ENCODE peak calls at places on chromosome 10, in ten cellular contexts. L is cardiac muscle cell, D is stomach, N is vagina, X is tibial artery, M is gastrocnemius medialis, U is mesenchymal stem cell, E is BE2C, G is NT2/D1, C is PC-3. F is an unnamed sample. For H3K9me3, the result is how much of the 10 kb centered on the place peaks cover.

GRCh38 chr10:126256864-126257263 is 131.4 kb downstream of the ADAM12 start:
- DNase-seq in L (no peak), D (no peak), N (no peak), X (no peak), M (no peak), U (no peak), E (peak), G (no peak), C (no peak), F (no peak)

GRCh38 chr10:93376372-93377296 is 105.5 kb downstream of the MYOF start:
- DNase-seq in L (peak), D (peak), N (no peak), X (peak), M (peak), U (peak), E (peak), G (peak), C (peak), F (no peak)

GRCh38 chr10:92419740-92420553 is 129.0 kb downstream of the MARCHF5 start:
- DNase-seq in L (peak), D (peak), N (no peak), X (peak), M (peak), U (peak), E (no peak), G (peak), C (no peak), F (peak)

GRCh38 chr10:110508806-110509544 is 11.3 kb downstream of the DUSP5 start:
- DNase-seq in L (no peak), D (no peak), N (no peak), X (no peak), M (no peak), U (no peak), E (no peak), G (no peak), C (no peak), F (no peak)

GRCh38 chr10:127302343-127302742 is 106.0 kb upstream of the INSYN2A start:
- DNase-seq in L (no peak), D (no peak), N (no peak), X (no peak), M (no peak), U (no peak), E (no peak), G (no peak), C (no peak), F (no peak)

GRCh38 chr10:98405422-98405821 is 9.6 kb downstream of the PYROXD2 start:
- DNase-seq in L (no peak), D (no peak), N (no peak), X (no peak), M (no peak), U (no peak), E (no peak), G (no peak), C (no peak), F (no peak)

GRCh38 chr10:28800144-28800543 is 122.8 kb downstream of the BAMBI start:
- DNase-seq in L (no peak), D (no peak), N (no peak), X (no peak), M (no peak), U (peak), E (no peak), G (no peak), C (no peak), F (no peak)

GRCh38 chr10:84460520-84460919 is 132.1 kb downstream of the CCSER2 start:
- DNase-seq in L (no peak), D (no peak), N (no peak), X (no peak), M (no peak), U (no peak), E (no peak), G (no peak), C (peak), F (no peak)

GRCh38 chr10:69218831-69219230 is 1.3 kb upstream of the HKDC1 start:
- DNase-seq in L (no peak), D (no peak), N (no peak), X (no peak), M (no peak), U (no peak), E (no peak), G (no peak), C (peak), F (no peak)

GRCh38 chr10:87053121-87053520 is 33.0 kb downstream of the FAM25A start:
- DNase-seq in L (no peak), D (peak), N (no peak), X (peak), M (no peak), U (no peak), E (no peak), G (no peak), C (no peak), F (no peak)

GRCh38 chr10:53134050-53134449 is 361.5 kb upstream of the MBL2 start:
- DNase-seq in L (no peak), D (no peak), N (no peak), X (no peak), M (no peak), U (no peak), E (no peak), G (no peak), C (no peak), F (no peak)

GRCh38 chr10:58508316-58508715 is 4.4 kb upstream of the BICC1 start:
- DNase-seq in L (no peak), D (no peak), N (no peak), X (no peak), M (no peak), U (peak), E (no peak), G (no peak), C (peak), F (no peak)

GRCh38 chr10:99560277-99561126 is 27.8 kb downstream of the NKX2-3 start:
- DNase-seq in L (peak), D (peak), N (no peak), X (no peak), M (peak), U (peak), E (peak), G (no peak), C (peak), F (peak)

GRCh38 chr10:28801247-28801646 is 123.9 kb downstream of the BAMBI start:
- DNase-seq in L (no peak), D (no peak), N (no peak), X (no peak), M (no peak), U (no peak), E (no peak), G (no peak), C (no peak), F (no peak)

GRCh38 chr10:75014516-75015230 is 96.8 kb upstream of the SAMD8 start:
- DNase-seq in L (no peak), D (no peak), N (no peak), X (no peak), M (no peak), U (no peak), E (no peak), G (no peak), C (no peak), F (no peak)

GRCh38 chr10:65751218-65751617 is 1174.6 kb upstream of the LRRTM3 start:
- DNase-seq in L (no peak), D (no peak), N (no peak), X (no peak), M (no peak), U (no peak), E (no peak), G (no peak), C (peak), F (no peak)
- H3K9me3 ChIP-seq in L (under half), D (under half), N (under half), X (under half), M (under half), U (under half), E (under half), G (under half), C (under half), F (under half)

GRCh38 chr10:131148270-131148669 is 163.3 kb downstream of the TCERG1L start:
- DNase-seq in L (no peak), D (no peak), N (no peak), X (no peak), M (no peak), U (no peak), E (no peak), G (no peak), C (no peak), F (no peak)

GRCh38 chr10:131149111-131149510 is 162.4 kb downstream of the TCERG1L start:
- DNase-seq in L (no peak), D (no peak), N (no peak), X (no peak), M (no peak), U (no peak), E (no peak), G (no peak), C (no peak), F (no peak)

GRCh38 chr10:131150126-131150525 is 161.4 kb downstream of the TCERG1L start:
- DNase-seq in L (no peak), D (no peak), N (no peak), X (no peak), M (no peak), U (no peak), E (no peak), G (no peak), C (no peak), F (no peak)

GRCh38 chr10:131147301-131147975 is 164.1 kb downstream of the TCERG1L start:
- DNase-seq in L (no peak), D (no peak), N (no peak), X (no peak), M (no peak), U (no peak), E (no peak), G (no peak), C (no peak), F (no peak)

GRCh38 chr10:131149586-131149985 is 161.9 kb downstream of the TCERG1L start:
- DNase-seq in L (no peak), D (no peak), N (no peak), X (no peak), M (no peak), U (no peak), E (no peak), G (no peak), C (no peak), F (no peak)
- H3K9me3 ChIP-seq in L (under half), D (under half), N (under half), X (under half), M (under half), U (under half), E (under half), G (under half), C (under half), F (under half)

GRCh38 chr10:128723631-128724205 is 597.5 kb upstream of the MKI67 start:
- DNase-seq in L (no peak), D (no peak), N (peak), X (no peak), M (no peak), U (no peak), E (no peak), G (no peak), C (no peak), F (no peak)
- H3K9me3 ChIP-seq in L (under half), D (under half), N (under half), X (under half), M (under half), U (under half), E (under half), G (under half), C (under half), F (under half)

GRCh38 chr10:108877130-108877529 is 1046.2 kb downstream of the XPNPEP1 start:
- DNase-seq in L (no peak), D (no peak), N (no peak), X (no peak), M (no peak), U (peak), E (peak), G (no peak), C (no peak), F (no peak)
- H3K9me3 ChIP-seq in L (under half), D (under half), N (under half), X (under half), M (under half), U (under half), E (under half), G (under half), C (under half), F (under half)

DNA sequence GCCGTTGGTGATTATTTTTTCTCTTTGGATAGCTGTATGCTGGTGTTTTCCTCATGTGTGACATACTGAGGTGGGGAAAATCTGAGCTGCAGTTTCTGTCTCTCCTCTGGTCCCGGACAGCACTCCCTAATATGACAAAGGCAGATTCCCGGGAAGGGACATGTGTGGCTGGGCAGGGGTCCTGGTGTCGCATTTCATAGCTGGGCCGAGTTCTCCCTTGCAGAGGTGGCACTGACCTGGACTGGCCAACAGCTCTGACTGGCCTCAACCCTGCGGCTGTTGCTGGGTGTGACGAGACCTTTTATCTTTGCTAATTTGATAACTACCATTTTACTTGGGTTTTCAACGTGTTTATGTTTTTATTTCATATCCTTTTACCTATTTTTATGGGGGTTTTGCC is 248.6 kb upstream of the TCERG1L start:
- DNase-seq in L (peak), D (no peak), N (no peak), X (no peak), M (no peak), U (no peak), E (no peak), G (no peak), C (no peak), F (peak)
- H3K9me3 ChIP-seq in L (under half), D (under half), N (under half), X (under half), M (under half), U (under half), E (under half), G (under half), C (under half), F (under half)

GRCh38 chr10:5035356-5035755 is 31.7 kb upstream of the AKR1C2 start:
- DNase-seq in L (no peak), D (no peak), N (no peak), X (no peak), M (no peak), U (no peak), E (no peak), G (no peak), C (no peak), F (no peak)
- H3K9me3 ChIP-seq in L (under half), D (under half), N (under half), X (under half), M (under half), U (under half), E (under half), G (under half), C (under half), F (under half)